ENCODE peak calls at places on chromosomes 13 and 19, in five cellular contexts. Z, O, N, R and Q are unnamed samples.
A peak's percentile ranks its signal among the peaks of the same experiment; 100 is the strongest.

GRCh38 chr13:29532136-29532535 is 63.4 kb downstream of the SLC7A1 start:
- DNase-seq in Z (no peak), O (peak; percentile 96), N (no peak), R (no peak), Q (no peak)

GRCh38 chr19:7871280-7871529 is 3.0 kb downstream of the PRR36 start:
- DNase-seq in Z (no peak), O (no peak), N (peak; percentile 92), R (no peak), Q (no peak)

GRCh38 chr13:111174377-111174776 is 59.3 kb downstream of the ARHGEF7 start:
- DNase-seq in Z (no peak), O (no peak), N (no peak), R (no peak), Q (no peak)

GRCh38 chr19:8150178-8150865 is 930 bp upstream of the FBN3 start:
- DNase-seq in Z (no peak), O (no peak), N (no peak), R (no peak), Q (no peak)

GRCh38 chr13:66665991-66666390 is 564.1 kb downstream of the PCDH9 start:
- DNase-seq in Z (peak; percentile 88), O (no peak), N (peak; percentile 74), R (no peak), Q (peak; percentile 61)

GRCh38 chr13:64428196-64428595 is 2801.9 kb downstream of the PCDH9 start:
- DNase-seq in Z (peak; percentile 76), O (no peak), N (no peak), R (no peak), Q (no peak)

GRCh38 chr19:49361438-49362047 is 673 bp downstream of the TEAD2 start:
- DNase-seq in Z (peak; percentile 80), O (peak; percentile 21), N (peak; percentile 88), R (no peak), Q (peak; percentile 70)

GRCh38 chr13:113939905-113940339 is 34.0 kb downstream of the C13orf46 start:
- DNase-seq in Z (no peak), O (no peak), N (no peak), R (no peak), Q (no peak)

GRCh38 chr13:105441406-105441805 is 1094.1 kb downstream of the EFNB2 start:
- DNase-seq in Z (no peak), O (no peak), N (no peak), R (no peak), Q (no peak)

GRCh38 chr13:110369400-110369799 is 62.3 kb downstream of the COL4A2 start:
- DNase-seq in Z (no peak), O (no peak), N (no peak), R (no peak), Q (no peak)

GRCh38 chr13:108950333-108951010 is 321.1 kb downstream of the MYO16 start:
- DNase-seq in Z (no peak), O (peak; percentile 12), N (no peak), R (no peak), Q (no peak)

GRCh38 chr13:74135306-74136088 is 1.3 kb upstream of the KLF12 start:
- DNase-seq in Z (peak; percentile 75), O (peak; percentile 27), N (peak; percentile 89), R (peak; percentile 84), Q (peak; percentile 78)

GRCh38 chr19:44856438-44857083 is 10.5 kb downstream of the NECTIN2 start:
- DNase-seq in Z (no peak), O (no peak), N (no peak), R (no peak), Q (no peak)

GRCh38 chr19:6092329-6093286 is 17.7 kb downstream of the RFX2 start:
- DNase-seq in Z (peak; percentile 88), O (peak; percentile 95), N (peak; percentile 88), R (no peak), Q (peak; percentile 27)

GRCh38 chr13:71606818-71607217 is 260.2 kb downstream of the DACH1 start:
- DNase-seq in Z (no peak), O (no peak), N (no peak), R (no peak), Q (no peak)

GRCh38 chr19:51480590-51480989 is 2.3 kb downstream of the CEACAM18 start:
- DNase-seq in Z (no peak), O (no peak), N (peak; percentile 14), R (no peak), Q (no peak)

GRCh38 chr13:98927954-98928927 is 49.6 kb downstream of the DOCK9 start:
- DNase-seq in Z (peak; percentile 58), O (peak; percentile 81), N (peak; percentile 91), R (no peak), Q (no peak)

GRCh38 chr13:79227418-79227817 is 178.6 kb downstream of the RBM26 start:
- DNase-seq in Z (no peak), O (no peak), N (no peak), R (no peak), Q (no peak)

GRCh38 chr19:2084993-2085720 is 11.0 kb downstream of the MOB3A start:
- DNase-seq in Z (no peak), O (peak; percentile 62), N (no peak), R (no peak), Q (no peak)

GRCh38 chr13:24011266-24011665 is 114.0 kb upstream of the C1QTNF9B start:
- DNase-seq in Z (no peak), O (no peak), N (no peak), R (no peak), Q (no peak)

GRCh38 chr19:55684946-55685681 is 10.1 kb downstream of the EPN1 start:
- DNase-seq in Z (no peak), O (no peak), N (no peak), R (no peak), Q (no peak)

GRCh38 chr19:33458807-33459206 is 62.8 kb downstream of the PEPD start:
- DNase-seq in Z (no peak), O (no peak), N (no peak), R (no peak), Q (no peak)

GRCh38 chr19:51530616-51531015 is 854 bp downstream of the SIGLEC6 start:
- DNase-seq in Z (no peak), O (no peak), N (no peak), R (no peak), Q (no peak)

GRCh38 chr13:19633340-19634128 is at the start of gene MPHOSPH8:
- DNase-seq in Z (peak; percentile 94), O (peak; percentile 93), N (peak; percentile 97), R (peak; percentile 95), Q (peak; percentile 93)
- H3K18ac ChIP-seq in Z (peak within 1 kb of the TSS; percentile 53), O (peak within 1 kb of the TSS; percentile 72), N (no peak within 1 kb of the TSS), R (peak within 1 kb of the TSS; percentile 56), Q (peak within 1 kb of the TSS; percentile 72)

DNA sequence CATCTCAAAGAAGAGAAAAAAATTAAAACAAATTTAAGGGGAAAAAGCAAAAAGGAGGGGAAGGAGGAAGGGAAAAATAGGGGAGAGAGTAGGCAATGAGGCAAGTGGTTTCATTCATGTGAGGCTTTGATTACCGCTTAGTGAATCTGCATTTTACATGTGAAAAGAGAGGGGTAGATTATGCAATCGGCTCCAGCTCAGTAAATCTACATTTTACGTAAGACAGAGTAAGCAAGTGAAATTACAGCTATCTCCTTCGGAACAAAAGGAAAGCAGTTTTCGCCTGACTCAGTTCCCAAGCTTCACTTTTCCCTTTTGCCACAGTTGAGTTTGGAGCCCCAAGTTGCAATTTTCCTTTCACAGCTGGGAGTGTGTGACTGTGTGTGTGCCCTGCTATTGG is 16.0 kb upstream of the OLFM2 start:
- DNase-seq in Z (no peak), O (no peak), N (no peak), R (no peak), Q (no peak)
- H4K8ac ChIP-seq in Z (no peak overlapping the region), O (no peak overlapping the region), N (no peak overlapping the region), R (peak overlapping the region; percentile 83), Q (no peak overlapping the region)

GRCh38 chr19:16828990-16829821 is at the start of gene SIN3B:
- DNase-seq in Z (peak; percentile 82), O (peak; percentile 91), N (peak; percentile 95), R (peak; percentile 95), Q (peak; percentile 90)

GRCh38 chr19:16822648-16823047 is 6.5 kb upstream of the SIN3B start:
- DNase-seq in Z (no peak), O (peak; percentile 34), N (peak; percentile 5), R (no peak), Q (no peak)

GRCh38 chr19:16821081-16821480 is 8.1 kb upstream of the SIN3B start:
- DNase-seq in Z (no peak), O (peak; percentile 91), N (peak; percentile 53), R (no peak), Q (no peak)

GRCh38 chr19:16825312-16826168 is 3.7 kb upstream of the SIN3B start:
- DNase-seq in Z (peak; percentile 63), O (peak; percentile 59), N (peak; percentile 77), R (peak; percentile 54), Q (no peak)

DNA sequence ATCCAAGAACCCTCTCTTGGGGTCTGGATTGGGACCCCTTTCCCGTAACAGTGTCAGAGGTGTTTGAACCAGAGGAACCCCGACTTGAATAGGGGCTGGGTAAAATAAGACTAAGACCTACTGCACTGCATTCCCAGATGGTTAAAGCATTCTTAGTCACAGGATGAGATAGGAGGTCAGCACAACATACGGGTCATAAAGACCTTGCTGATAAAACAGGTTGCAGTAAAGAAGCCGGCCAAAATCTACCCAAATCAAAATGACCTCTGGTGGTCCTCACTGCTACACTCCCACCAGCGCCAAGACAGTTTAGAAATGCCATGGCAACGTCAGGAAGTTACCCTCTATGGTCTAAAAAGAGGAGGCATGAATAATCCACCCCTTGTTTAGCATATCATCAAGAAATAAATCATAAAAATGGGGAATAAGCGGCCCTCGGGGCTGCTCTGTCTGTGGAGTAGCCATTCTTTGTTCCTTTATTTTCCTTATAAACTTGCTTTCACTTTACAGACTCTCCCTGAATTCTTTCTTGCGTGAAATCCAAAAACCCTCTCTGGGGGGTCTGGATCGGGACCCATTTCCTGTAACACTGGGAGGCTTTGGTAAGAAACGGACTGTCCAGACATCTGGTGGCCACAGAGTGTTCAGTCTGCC is 4.4 kb upstream of the SIN3B start:
- DNase-seq in Z (peak; percentile 51), O (peak; percentile 70), N (peak; percentile 58), R (no peak), Q (no peak)
- H3K18ac ChIP-seq in Z (peak overlapping the region; percentile 59), O (no peak overlapping the region), N (no peak overlapping the region), R (peak overlapping the region; percentile 93), Q (no peak overlapping the region)

DNA sequence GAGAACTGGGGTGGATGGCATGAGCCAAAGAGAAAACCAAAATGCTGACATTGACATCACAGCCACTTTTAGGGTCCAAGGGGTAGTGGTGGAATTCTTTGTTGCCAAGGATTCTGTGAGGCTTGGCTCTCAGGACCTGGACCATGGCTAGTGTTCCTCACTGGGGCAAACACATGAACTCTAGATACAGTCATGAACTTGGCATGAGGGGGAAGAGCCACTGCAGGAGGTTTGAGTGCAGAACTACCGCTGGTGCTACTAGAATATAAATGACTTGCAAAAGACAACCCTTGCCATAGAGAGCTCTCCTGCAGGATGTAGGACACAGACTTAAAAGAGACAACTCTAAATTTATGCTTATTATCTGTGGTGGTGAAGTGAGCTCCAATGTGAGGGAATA is 29.8 kb upstream of the FRY start:
- DNase-seq in Z (no peak), O (no peak), N (no peak), R (no peak), Q (no peak)
- H4K8ac ChIP-seq in Z (no peak overlapping the region), O (no peak overlapping the region), N (no peak overlapping the region), R (no peak overlapping the region), Q (no peak overlapping the region)